ENCODE peak calls at places on chromosomes 12 and 14, in six cellular contexts. A is endothelial cell of umbilical vein, C is fibroblast of lung, J is IMR-90, R is GM23248, E is colonic mucosa. D is an unnamed sample. For H3K4me1, the result is how much of the 10 kb centered on the place peaks cover.

GRCh38 chr14:91119556-91120311 is 5.9 kb downstream of the DGLUCY start:
- DNase-seq in A (peak), C (peak), J (peak), R (peak), E (peak), D (peak)

GRCh38 chr12:90045559-90045958 is 336.9 kb upstream of the ATP2B1 start:
- DNase-seq in A (no peak), C (no peak), J (no peak), R (no peak), E (no peak), D (no peak)

GRCh38 chr12:123499332-123499731 is 34.2 kb downstream of the RILPL1 start:
- DNase-seq in A (no peak), C (no peak), J (no peak), R (no peak), E (no peak), D (no peak)

GRCh38 chr12:94266390-94266789 is 118.0 kb downstream of the PLXNC1 start:
- DNase-seq in A (no peak), C (no peak), J (no peak), R (peak), E (no peak), D (no peak)

GRCh38 chr14:94282991-94283723 is 9.9 kb downstream of the SERPINA10 start:
- DNase-seq in A (no peak), C (no peak), J (no peak), R (peak), E (no peak), D (no peak)

GRCh38 chr14:92584856-92585255 is 71.3 kb downstream of the RIN3 start:
- DNase-seq in A (no peak), C (peak), J (no peak), R (no peak), E (no peak), D (no peak)

GRCh38 chr14:74988131-74988530 is 14.6 kb upstream of the EIF2B2 start:
- DNase-seq in A (peak), C (no peak), J (peak), R (peak), E (no peak), D (peak)

GRCh38 chr14:37482428-37482827 is 112.6 kb downstream of the FOXA1 start:
- DNase-seq in A (no peak), C (no peak), J (no peak), R (no peak), E (no peak), D (no peak)

GRCh38 chr14:99036594-99037293 is 235.3 kb downstream of the BCL11B start:
- DNase-seq in A (no peak), C (no peak), J (no peak), R (no peak), E (no peak), D (no peak)

GRCh38 chr12:45477526-45477925 is 252.0 kb upstream of the ARID2 start:
- DNase-seq in A (no peak), C (no peak), J (no peak), R (peak), E (no peak), D (no peak)

GRCh38 chr12:109738878-109739665 is 25.4 kb downstream of the FAM222A start:
- DNase-seq in A (no peak), C (no peak), J (peak), R (peak), E (no peak), D (no peak)

GRCh38 chr12:51905507-51906438 is 1.5 kb upstream of the ACVRL1 start:
- DNase-seq in A (peak), C (peak), J (peak), R (peak), E (peak), D (no peak)

GRCh38 chr14:103700753-103701490 is 14.3 kb downstream of the XRCC3 start:
- DNase-seq in A (no peak), C (no peak), J (no peak), R (no peak), E (no peak), D (no peak)

GRCh38 chr12:70508178-70508577 is 129.1 kb downstream of the PTPRB start:
- DNase-seq in A (peak), C (no peak), J (no peak), R (no peak), E (no peak), D (no peak)

GRCh38 chr14:66114071-66114470 is 372.1 kb upstream of the CCDC196 start:
- DNase-seq in A (no peak), C (no peak), J (no peak), R (no peak), E (no peak), D (no peak)

GRCh38 chr12:795305-795704 is 42.9 kb downstream of the WNK1 start:
- DNase-seq in A (peak), C (no peak), J (no peak), R (no peak), E (no peak), D (no peak)

GRCh38 chr14:33315721-33316120 is 377.0 kb downstream of the NPAS3 start:
- DNase-seq in A (no peak), C (no peak), J (no peak), R (peak), E (no peak), D (no peak)

GRCh38 chr14:77141592-77142288 is at the start of gene ZDHHC22:
- DNase-seq in A (no peak), C (no peak), J (no peak), R (no peak), E (no peak), D (no peak)

GRCh38 chr14:103188691-103189480 is 65.6 kb downstream of the TNFAIP2 start:
- DNase-seq in A (peak), C (no peak), J (no peak), R (peak), E (peak), D (no peak)

GRCh38 chr12:45887544-45887943 is 102.8 kb downstream of the SCAF11 start:
- DNase-seq in A (no peak), C (no peak), J (no peak), R (no peak), E (no peak), D (no peak)

GRCh38 chr14:74325446-74325845 is 22.7 kb upstream of the ABCD4 start:
- DNase-seq in A (no peak), C (no peak), J (no peak), R (no peak), E (no peak), D (no peak)

GRCh38 chr14:105378199-105378598 is 20.1 kb upstream of the TEX22 start:
- DNase-seq in A (no peak), C (no peak), J (no peak), R (no peak), E (no peak), D (no peak)

GRCh38 chr14:75825147-75825592 is 156.6 kb downstream of the TGFB3 start:
- DNase-seq in A (peak), C (peak), J (no peak), R (peak), E (no peak), D (no peak)

GRCh38 chr14:63394856-63395255 is 76.1 kb upstream of the GPHB5 start:
- DNase-seq in A (no peak), C (no peak), J (peak), R (peak), E (no peak), D (no peak)

GRCh38 chr14:99138999-99139865 is 132.8 kb downstream of the BCL11B start:
- DNase-seq in A (no peak), C (no peak), J (no peak), R (no peak), E (no peak), D (no peak)

GRCh38 chr14:61690039-61690438 is 5.3 kb upstream of the HIF1A start:
- DNase-seq in A (no peak), C (no peak), J (peak), R (peak), E (no peak), D (no peak)

GRCh38 chr14:101977311-101978071 is 13.1 kb downstream of the DYNC1H1 start:
- DNase-seq in A (no peak), C (peak), J (peak), R (peak), E (no peak), D (no peak)

GRCh38 chr12:20305470-20305869 is 62.9 kb upstream of the PDE3A start:
- DNase-seq in A (peak), C (no peak), J (peak), R (no peak), E (no peak), D (no peak)

GRCh38 chr12:93970892-93971688 is 177.3 kb upstream of the PLXNC1 start:
- DNase-seq in A (no peak), C (no peak), J (no peak), R (peak), E (no peak), D (no peak)

GRCh38 chr12:131677699-131678098 is 33.2 kb upstream of the SFSWAP start:
- DNase-seq in A (no peak), C (no peak), J (no peak), R (no peak), E (no peak), D (no peak)
- H3K9ac ChIP-seq in A (no peak), C (no peak), J (no peak), R (no peak), E (no peak), D (no peak)

GRCh38 chr14:50523271-50524041 is 8.9 kb downstream of the MAP4K5 start:
- DNase-seq in A (no peak), C (no peak), J (no peak), R (no peak), E (no peak), D (no peak)
- H3K4me1 ChIP-seq in A (under half), C (under half), J (under half), R (half or more), E (under half), D (under half)

GRCh38 chr12:42162198-42162597 is 17.5 kb upstream of the GXYLT1 start:
- DNase-seq in A (no peak), C (no peak), J (peak), R (peak), E (no peak), D (no peak)
- H3K9ac ChIP-seq in A (no peak), C (no peak), J (no peak), R (no peak), E (no peak), D (no peak)

GRCh38 chr14:53947452-53948180 is 9.0 kb downstream of the BMP4 start:
- DNase-seq in A (peak), C (no peak), J (peak), R (no peak), E (no peak), D (no peak)

GRCh38 chr14:53950031-53950793 is 6.4 kb downstream of the BMP4 start:
- DNase-seq in A (peak), C (no peak), J (no peak), R (no peak), E (no peak), D (no peak)

GRCh38 chr14:53946404-53947400 is 9.9 kb downstream of the BMP4 start:
- DNase-seq in A (no peak), C (no peak), J (no peak), R (no peak), E (no peak), D (no peak)

GRCh38 chr14:53948181-53948884 is 8.3 kb downstream of the BMP4 start:
- DNase-seq in A (peak), C (no peak), J (no peak), R (no peak), E (no peak), D (no peak)

DNA sequence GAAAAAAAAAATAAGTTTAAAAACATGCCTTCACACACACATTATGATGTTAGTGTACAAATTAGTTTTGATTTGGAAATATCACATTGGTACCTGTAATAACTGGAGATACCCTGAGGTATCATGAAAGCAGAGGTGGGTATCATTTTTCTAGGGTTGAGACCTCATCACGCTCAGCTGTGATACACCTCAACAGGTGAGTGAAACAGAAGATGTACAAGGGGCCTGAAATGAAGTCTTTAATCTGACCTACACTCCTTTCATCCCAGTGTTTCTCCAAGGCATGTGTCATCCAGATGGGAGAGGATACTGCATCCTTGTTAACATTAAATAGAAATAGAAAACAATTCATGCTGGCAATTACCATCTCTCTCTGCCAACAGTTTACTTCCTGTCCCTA is 7.4 kb downstream of the BMP4 start:
- DNase-seq in A (no peak), C (no peak), J (no peak), R (no peak), E (no peak), D (no peak)
- H3K4me1 ChIP-seq in A (under half), C (under half), J (under half), R (under half), E (under half), D (under half)

DNA sequence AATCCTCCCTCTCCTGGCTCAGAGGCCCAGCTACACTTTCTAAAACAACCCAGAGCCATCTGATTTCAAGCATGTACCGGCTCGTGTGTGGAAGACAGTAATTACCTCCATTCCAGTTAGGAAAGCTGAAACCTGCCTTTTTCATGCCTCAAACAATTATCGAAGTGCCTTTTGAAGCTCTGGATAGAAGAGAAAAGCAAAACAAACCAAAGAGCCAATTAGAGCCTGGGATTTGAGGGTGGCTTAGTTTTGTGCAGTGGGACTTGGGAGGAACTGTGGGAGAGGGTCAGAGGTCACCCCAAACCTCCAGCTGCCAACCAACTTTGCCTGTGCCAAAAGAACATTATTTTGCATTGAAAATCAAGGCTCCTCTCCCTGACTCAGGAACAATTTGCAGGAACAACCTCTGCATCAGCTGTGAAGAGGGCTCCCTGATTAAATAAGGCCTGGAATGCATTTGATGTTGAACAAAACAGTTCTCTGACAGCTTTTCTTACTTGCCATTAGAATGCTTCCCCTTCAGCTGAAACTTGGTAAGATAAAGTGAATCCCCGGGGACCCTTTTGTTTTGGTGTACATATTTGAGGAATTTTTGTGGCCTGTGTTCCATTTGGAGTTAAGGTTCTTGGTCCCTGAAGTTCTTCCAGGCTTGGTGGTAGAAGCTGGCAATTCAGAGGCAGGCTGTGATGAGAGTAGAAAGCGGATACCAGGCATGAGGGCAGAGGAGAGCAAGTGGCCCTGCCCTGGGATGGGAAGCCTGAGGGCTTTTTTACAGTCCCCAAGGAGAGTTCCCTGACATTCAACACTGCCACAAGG is 270.1 kb downstream of the ZFP36L1 start:
- DNase-seq in A (no peak), C (peak), J (no peak), R (peak), E (no peak), D (no peak)
- H3K9ac ChIP-seq in A (no peak), C (no peak), J (no peak), R (no peak), E (no peak), D (peak)

GRCh38 chr12:2345902-2346301 is 293.1 kb downstream of the CACNA1C start:
- DNase-seq in A (no peak), C (no peak), J (no peak), R (no peak), E (no peak), D (no peak)
- H3K4me1 ChIP-seq in A (under half), C (under half), J (under half), R (under half), E (under half), D (under half)

GRCh38 chr14:56120091-56120632 is 2.0 kb downstream of the PELI2 start:
- DNase-seq in A (peak), C (peak), J (peak), R (peak), E (peak), D (no peak)
- H3K9ac ChIP-seq in A (peak), C (peak), J (peak), R (peak), E (no peak), D (no peak)

DNA sequence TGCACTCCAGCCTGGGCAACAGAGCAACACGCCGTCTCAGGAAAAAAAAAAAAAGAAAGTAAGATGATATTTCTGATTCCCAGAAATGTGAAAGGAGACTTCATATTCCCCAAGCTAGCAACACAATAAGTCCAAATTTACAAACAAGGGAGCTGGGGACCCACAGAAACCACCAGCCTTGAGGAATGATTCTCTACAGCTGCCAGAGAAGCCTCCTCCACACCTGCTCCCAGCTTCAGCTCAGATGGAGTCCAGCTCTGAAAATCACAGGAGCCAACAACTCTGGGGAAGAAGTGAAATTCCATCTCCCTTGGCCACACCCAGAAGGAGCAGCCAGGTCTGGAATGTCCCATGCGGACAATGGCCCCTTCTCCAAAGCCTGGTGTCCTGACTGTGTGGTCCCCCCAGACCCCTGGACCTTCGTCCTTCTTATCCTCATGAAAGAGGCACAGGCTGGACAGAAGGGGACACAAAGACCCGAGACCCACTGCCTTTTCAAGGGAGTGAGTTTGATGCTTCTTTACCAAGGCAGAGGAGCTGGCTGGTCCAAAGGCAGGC is 45.4 kb downstream of the SYNE3 start:
- DNase-seq in A (no peak), C (no peak), J (no peak), R (no peak), E (no peak), D (no peak)
- H3K4me1 ChIP-seq in A (under half), C (under half), J (under half), R (under half), E (under half), D (under half)

DNA sequence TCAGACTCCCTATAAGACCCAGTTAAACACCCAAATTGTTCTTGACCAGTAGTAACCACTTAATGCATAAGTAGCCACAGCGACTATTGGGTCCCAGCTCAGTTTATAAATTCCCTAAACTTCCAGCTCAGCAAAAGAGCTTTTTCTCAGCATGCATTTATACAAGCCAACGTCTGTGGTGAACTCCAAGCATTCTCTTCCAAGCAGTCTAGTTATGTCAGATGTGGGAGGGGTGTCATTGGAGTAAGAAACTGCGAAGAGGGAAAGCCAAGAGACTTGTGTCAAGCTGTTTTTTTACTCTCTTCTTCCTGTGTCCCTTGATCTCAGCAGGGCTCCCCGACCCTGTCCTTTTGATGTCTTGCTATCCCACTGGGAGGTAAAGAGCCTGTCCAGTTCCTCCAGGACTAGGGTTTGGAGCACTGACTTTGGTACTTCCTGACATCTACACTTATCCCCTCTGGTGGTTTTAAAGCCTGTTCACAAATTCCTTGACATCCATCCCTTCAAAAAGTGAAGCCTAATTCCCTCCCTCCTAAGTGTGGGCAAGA is 69.0 kb downstream of the PPM1H start:
- DNase-seq in A (no peak), C (peak), J (peak), R (peak), E (no peak), D (no peak)
- H3K9ac ChIP-seq in A (peak), C (no peak), J (no peak), R (no peak), E (no peak), D (no peak)

DNA sequence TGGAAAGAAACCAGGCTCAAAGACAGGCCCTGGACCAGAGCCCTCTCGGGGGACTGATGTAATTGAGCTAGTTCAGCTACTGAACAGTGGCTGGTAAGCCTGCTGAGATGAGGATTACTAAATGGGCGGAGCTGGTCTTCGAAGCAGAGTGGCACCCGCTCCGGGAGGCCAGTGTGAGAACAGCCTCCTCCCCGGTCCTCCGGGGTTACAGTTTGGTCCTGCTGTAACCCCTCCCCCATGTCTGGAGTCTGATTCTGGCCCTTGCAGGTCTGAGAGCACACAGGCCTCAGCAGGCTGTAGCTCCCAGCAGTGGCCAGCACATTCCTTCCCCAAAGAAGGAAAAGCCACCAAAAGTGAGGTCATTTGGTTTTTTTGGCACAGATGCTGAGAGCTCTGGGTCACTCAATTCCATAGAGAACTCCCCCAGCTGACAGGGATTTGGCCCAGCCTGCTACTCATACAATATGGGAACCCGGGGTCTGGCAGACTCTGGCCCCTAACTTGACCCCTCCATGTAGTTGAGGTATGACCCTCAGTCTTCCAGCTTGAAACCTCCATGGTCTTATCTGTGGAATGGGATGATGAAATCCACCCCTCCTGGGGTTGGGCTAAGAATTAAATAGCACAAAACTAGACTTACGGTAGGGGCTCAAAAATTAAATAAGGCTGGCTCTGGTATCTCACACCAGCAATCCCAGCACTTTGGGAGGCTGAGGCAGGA is 39.0 kb downstream of the ACTN1 start:
- DNase-seq in A (peak), C (peak), J (peak), R (peak), E (peak), D (no peak)
- H3K4me1 ChIP-seq in A (half or more), C (half or more), J (half or more), R (half or more), E (under half), D (half or more)